ENCODE peak calls at places on chromosomes 13 and 19, in four cellular contexts. M is K562, Y is A549, N is HepG2. I is an unnamed sample.

GRCh38 chr19:5961969-5962945 is 15.7 kb downstream of the RANBP3 start:
- DNase-seq in Y (no peak), N (peak; percentile 98), M (no peak), I (no peak)

GRCh38 chr13:94860981-94861407 is 148.6 kb upstream of the SOX21 start:
- DNase-seq in N (no peak), Y (no peak), M (no peak), I (no peak)

GRCh38 chr13:49443327-49443688 is 556 bp downstream of the CAB39L start:
- DNase-seq in M (no peak), Y (peak; percentile 14), N (peak; percentile 40), I (no peak)

GRCh38 chr13:58313219-58313618 is 681.7 kb downstream of the PCDH17 start:
- DNase-seq in M (no peak), Y (no peak), N (no peak), I (no peak)

GRCh38 chr13:111550062-111550461 is 229.6 kb downstream of the TEX29 start:
- DNase-seq in Y (no peak), M (no peak), N (no peak), I (no peak)

GRCh38 chr13:79401259-79402071 is 4.6 kb downstream of the RBM26 start:
- DNase-seq in M (no peak), Y (no peak), N (no peak), I (no peak)

GRCh38 chr19:6038634-6039405 is 60.9 kb upstream of the RANBP3 start:
- DNase-seq in N (no peak), M (no peak), Y (no peak), I (peak; percentile 82)

GRCh38 chr19:50551034-50551712 is 17.1 kb downstream of the LRRC4B start:
- DNase-seq in N (no peak), Y (no peak), M (no peak), I (no peak)

GRCh38 chr13:31747966-31748365 is 8.6 kb downstream of the RXFP2 start:
- DNase-seq in N (no peak), Y (no peak), M (no peak), I (no peak)

GRCh38 chr19:44767295-44768180 is 10.2 kb upstream of the CBLC start:
- DNase-seq in M (no peak), Y (no peak), N (no peak), I (no peak)

GRCh38 chr19:51726049-51726448 is 2.3 kb upstream of the HAS1 start:
- DNase-seq in Y (no peak), M (peak; percentile 82), N (no peak), I (no peak)

GRCh38 chr13:104008571-104009435 is 942.6 kb upstream of the SLC10A2 start:
- DNase-seq in Y (no peak), M (no peak), N (no peak), I (no peak)

GRCh38 chr19:49097453-49098288 is 12.4 kb downstream of the SNRNP70 start:
- DNase-seq in N (peak; percentile 55), M (peak; percentile 77), Y (peak; percentile 88), I (no peak)

GRCh38 chr13:80840313-80840976 is 499.5 kb upstream of the SPRY2 start:
- DNase-seq in Y (no peak), N (no peak), M (no peak), I (no peak)

GRCh38 chr19:12647490-12648071 is 19.0 kb downstream of the MAN2B1 start:
- DNase-seq in Y (no peak), M (peak; percentile 89), N (no peak), I (no peak)

GRCh38 chr19:6668696-6669095 is 1.3 kb downstream of the TNFSF14 start:
- DNase-seq in M (no peak), N (no peak), Y (no peak), I (no peak)

GRCh38 chr13:72004975-72005374 is 138.0 kb upstream of the DACH1 start:
- DNase-seq in Y (no peak), M (no peak), N (no peak), I (no peak)

GRCh38 chr13:40933508-40933907 is 85.6 kb downstream of the ELF1 start:
- DNase-seq in N (no peak), Y (no peak), M (no peak), I (peak; percentile 20)

GRCh38 chr19:6587998-6588507 is 2.9 kb downstream of the CD70 start:
- DNase-seq in N (no peak), M (no peak), Y (no peak), I (no peak)

GRCh38 chr19:1410136-1410786 is 2.9 kb downstream of the DAZAP1 start:
- DNase-seq in Y (no peak), M (no peak), N (no peak), I (no peak)

GRCh38 chr19:24073807-24074206 is 13.2 kb upstream of the ZNF254 start:
- DNase-seq in M (no peak), N (no peak), Y (no peak), I (no peak)

GRCh38 chr13:33033361-33033812 is 17.2 kb downstream of the KL start:
- DNase-seq in M (no peak), N (no peak), Y (no peak), I (no peak)

GRCh38 chr19:51324082-51324481 is 12.6 kb downstream of the IGLON5 start:
- DNase-seq in Y (no peak), M (no peak), N (no peak), I (no peak)

GRCh38 chr19:41703602-41704293 is 4.7 kb upstream of the CEACAM5 start:
- DNase-seq in Y (no peak), N (no peak), M (no peak), I (no peak)

GRCh38 chr19:13428352-13428751 is 77.9 kb downstream of the CACNA1A start:
- DNase-seq in M (peak; percentile 44), N (no peak), Y (no peak), I (no peak)

GRCh38 chr19:1904385-1905070 is 671 bp upstream of the ADAT3 start:
- DNase-seq in M (no peak), Y (no peak), N (no peak), I (peak; percentile 86)

GRCh38 chr13:20408181-20408580 is 117.5 kb downstream of the CRYL1 start:
- DNase-seq in M (no peak), Y (no peak), N (no peak), I (no peak)

GRCh38 chr13:39540929-39541605 is 61.9 kb downstream of the LHFPL6 start:
- DNase-seq in N (no peak), Y (no peak), M (no peak), I (no peak)

GRCh38 chr13:112434032-112434431 is 57.9 kb downstream of the SPACA7 start:
- DNase-seq in N (no peak), M (no peak), Y (no peak), I (no peak)

GRCh38 chr13:100836696-100837095 is 162.1 kb upstream of the TMTC4 start:
- DNase-seq in Y (no peak), N (no peak), M (no peak), I (no peak)

GRCh38 chr19:50248826-50249225 is 45.4 kb downstream of the MYH14 start:
- DNase-seq in N (no peak), Y (no peak), M (no peak), I (no peak)

GRCh38 chr19:19371056-19371455 is 34.4 kb upstream of the GATAD2A start:
- DNase-seq in M (no peak), N (no peak), Y (peak; percentile 51), I (no peak)

GRCh38 chr19:42568006-42568405 is 26.7 kb downstream of the CEACAM8 start:
- DNase-seq in Y (no peak), N (no peak), M (no peak), I (no peak)

GRCh38 chr19:5539431-5539833 is 28.3 kb downstream of the TINCR start:
- DNase-seq in N (no peak), M (no peak), Y (no peak), I (no peak)

GRCh38 chr19:46265217-46265828 is 31.5 kb upstream of the HIF3A start:
- DNase-seq in N (peak; percentile 70), Y (peak; percentile 86), M (peak; percentile 71), I (peak; percentile 33)

GRCh38 chr13:110912651-110913051 is 2.2 kb downstream of the ANKRD10 start:
- DNase-seq in Y (peak; percentile 12), N (peak; percentile 54), M (no peak), I (no peak)

GRCh38 chr13:27481766-27482165 is 31.4 kb upstream of the MTIF3 start:
- DNase-seq in Y (peak; percentile 51), M (peak; percentile 65), N (peak; percentile 37), I (no peak)
- TF ChIP-seq ESRRA in Y (no peak), M (no peak), N (no peak), I (no peak)

GRCh38 chr19:34904846-34905527 is 21.7 kb upstream of the ZNF30 start:
- DNase-seq in Y (no peak), N (no peak), M (no peak), I (no peak)
- TF ChIP-seq BHLHE40 in Y (no peak), N (no peak), M (no peak), I (no peak)

DNA sequence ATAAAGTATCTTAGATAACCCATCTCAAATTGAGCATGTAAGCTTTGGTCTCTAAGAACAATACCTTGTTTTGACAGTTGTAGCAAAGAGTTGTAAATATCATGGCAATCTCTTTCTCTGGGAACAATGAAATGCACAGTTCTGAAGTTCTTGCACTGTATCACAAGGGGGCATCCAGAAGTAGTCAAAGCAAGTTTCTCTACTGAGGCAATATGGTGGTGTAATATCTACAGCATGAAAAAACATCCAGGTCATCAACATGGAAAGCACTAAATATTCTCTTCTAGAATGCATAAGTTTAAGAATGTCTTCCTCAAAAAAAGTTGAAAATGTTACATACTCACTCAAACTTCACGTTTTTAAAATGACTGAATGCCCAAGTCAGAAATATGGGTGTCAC is 19.6 kb downstream of the MTMR6 start:
- DNase-seq in M (no peak), Y (peak; percentile 10), N (no peak), I (no peak)
- TF ChIP-seq ESRRA in M (no peak), Y (no peak), N (no peak), I (no peak)

GRCh38 chr13:34432234-34432633 is 509.8 kb upstream of the NBEA start:
- DNase-seq in N (no peak), Y (no peak), M (no peak), I (no peak)

GRCh38 chr13:34430294-34430693 is 511.8 kb upstream of the NBEA start:
- DNase-seq in Y (no peak), N (no peak), M (no peak), I (no peak)

GRCh38 chr13:34437873-34438272 is 504.2 kb upstream of the NBEA start:
- DNase-seq in Y (no peak), M (no peak), N (no peak), I (no peak)

DNA sequence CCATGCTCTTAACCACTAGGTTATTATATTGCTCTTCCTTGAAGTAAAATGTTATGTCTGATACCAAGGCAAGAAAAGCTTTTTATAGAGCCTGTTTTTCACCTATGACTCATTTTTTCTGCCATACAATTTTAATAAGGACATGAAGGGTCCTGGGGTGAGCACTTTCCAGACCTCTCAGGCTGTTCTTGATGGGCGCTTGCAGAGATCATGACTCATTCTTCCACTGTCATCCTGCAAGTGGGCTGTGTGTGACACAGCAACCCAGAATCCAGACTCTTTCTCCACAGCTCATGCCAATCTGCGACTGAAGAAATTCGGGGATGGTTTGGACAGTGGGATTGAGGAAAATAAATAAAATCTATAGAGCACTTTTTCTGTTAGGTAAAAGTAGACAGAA is 506.7 kb upstream of the NBEA start:
- DNase-seq in N (no peak), M (no peak), Y (peak; percentile 38), I (no peak)
- TF ChIP-seq BHLHE40 in N (no peak), M (no peak), Y (no peak), I (no peak)

DNA sequence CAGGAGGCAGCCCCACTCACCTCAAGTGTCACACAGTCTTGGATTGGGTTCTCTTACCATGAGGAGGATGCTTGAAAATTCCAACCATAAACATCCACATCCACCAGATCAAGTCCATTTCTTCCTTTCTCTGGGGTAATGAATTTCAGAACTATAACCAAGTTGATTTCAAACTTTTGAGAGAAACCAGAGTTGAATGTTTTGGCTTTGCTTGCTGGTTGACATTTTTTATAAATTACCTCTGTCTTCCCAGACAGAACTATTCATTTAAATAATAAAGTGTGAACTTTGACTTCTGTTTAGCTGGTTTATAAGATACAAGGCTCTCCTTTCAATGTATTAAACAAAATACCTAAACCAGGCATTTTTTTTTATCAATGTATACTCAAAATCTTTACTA is 550.7 kb downstream of the KCTD12 start:
- DNase-seq in M (no peak), Y (no peak), N (no peak), I (no peak)
- TF ChIP-seq ESRRA in M (no peak), Y (no peak), N (no peak), I (no peak)